ENCODE peak calls at places on chromosomes 5 and 9, in nine cellular contexts. W is CD8-positive, alpha-beta T cell; O is stimulated activated CD8-positive, alpha-beta memory T cell treated with anti-CD3 and anti-CD28 coated beads, Interleukin-7, amount 100 ng/mL, for 1 hour; H is bronchial epithelial cell; B is esophagus squamous epithelium; T is GM13977; C is midbrain; L is RKO; F is T-cell. J is an unnamed sample.

GRCh38 chr5:145760660-145761059 is 74.5 kb downstream of the PRELID2 start:
- DNase-seq in B (no peak), F (no peak), O (no peak), H (no peak), T (no peak), L (no peak), W (no peak), C (no peak), J (no peak)

GRCh38 chr9:8863886-8864881 is 1064.6 kb upstream of the DMAC1 start:
- DNase-seq in O (no peak), T (no peak), L (no peak), W (no peak), B (no peak), H (peak), C (no peak), F (no peak), J (no peak)

GRCh38 chr5:53397845-53398244 is 82.6 kb upstream of the FST start:
- DNase-seq in W (no peak), B (no peak), C (peak), L (peak), H (peak), O (no peak), T (no peak), F (no peak), J (no peak)

GRCh38 chr5:154985126-154985525 is 28.4 kb upstream of the KIF4B start:
- DNase-seq in F (no peak), C (no peak), B (no peak), T (no peak), W (no peak), L (no peak), O (no peak), H (no peak), J (no peak)

GRCh38 chr5:171908638-171909037 is 97.8 kb downstream of the FBXW11 start:
- DNase-seq in B (no peak), C (no peak), O (no peak), L (no peak), T (no peak), H (no peak), F (no peak), W (no peak), J (no peak)

GRCh38 chr9:127122176-127123151 is at the start of gene ANGPTL2:
- DNase-seq in T (peak), H (peak), F (no peak), B (peak), W (no peak), L (no peak), C (peak), O (no peak), J (peak)

GRCh38 chr5:140169410-140169809 is 5.6 kb upstream of the CYSTM1 start:
- DNase-seq in O (no peak), H (no peak), W (no peak), B (no peak), L (peak), C (no peak), T (no peak), F (no peak), J (no peak)

GRCh38 chr5:78601622-78602314 is 46.8 kb downstream of the LHFPL2 start:
- DNase-seq in W (no peak), O (no peak), C (no peak), F (no peak), B (no peak), H (no peak), L (no peak), T (no peak), J (no peak)

GRCh38 chr5:135539430-135540005 is 3.8 kb upstream of the NEUROG1 start:
- DNase-seq in H (no peak), L (no peak), O (no peak), W (no peak), C (no peak), B (no peak), F (no peak), T (no peak), J (no peak)

GRCh38 chr5:170262061-170262764 is 29.4 kb downstream of the C5orf58 start:
- DNase-seq in W (peak), O (no peak), L (no peak), B (no peak), F (peak), C (no peak), T (no peak), H (no peak), J (no peak)

GRCh38 chr5:61816585-61817450 is 484.8 kb downstream of the ZSWIM6 start:
- DNase-seq in W (no peak), H (peak), B (no peak), L (no peak), O (no peak), C (no peak), T (no peak), F (no peak), J (no peak)

GRCh38 chr9:83935276-83935890 is 14.2 kb upstream of the KIF27 start:
- DNase-seq in L (no peak), H (peak), W (no peak), C (no peak), T (no peak), F (no peak), B (no peak), O (no peak), J (no peak)

J was measured in pons.